ENCODE peak calls at places on chromosomes 5 and 9, in ten cellular contexts. B is NCI-H524; R is hypothalamus; P is NCI-H774; U is GM23248; V is stimulated activated CD8-positive, alpha-beta memory T cell treated with anti-CD3 and anti-CD28 coated beads, Interleukin-12 subunit alpha, Interleukin-12 subunit beta, amount 100 ng/mL, for 4 hours; Q is AG04450; D is A549; S is activated CD8-positive, alpha-beta memory T cell treated with anti-CD3 and anti-CD28 coated beads for 48 hours; M is A172. X is an unnamed sample.

GRCh38 chr9:108671156-108671555 is 184.6 kb downstream of the ACTL7B start:
- DNase-seq in R (no peak), B (peak), P (no peak), D (peak), Q (no peak), U (peak), V (no peak), M (peak), S (no peak), X (peak)

GRCh38 chr9:124295097-124295794 is 37.5 kb downstream of the NEK6 start:
- DNase-seq in Q (no peak), M (no peak), S (no peak), U (no peak), B (no peak), D (no peak), R (no peak), P (no peak), V (no peak), X (no peak)

GRCh38 chr5:107514305-107514704 is 156.4 kb downstream of the EFNA5 start:
- DNase-seq in M (peak), P (no peak), B (no peak), U (no peak), V (no peak), Q (no peak), R (no peak), D (no peak), S (no peak), X (peak)

GRCh38 chr5:173663810-173664526 is 47.5 kb upstream of the BOD1 start:
- DNase-seq in Q (no peak), D (peak), U (peak), B (peak), S (no peak), V (no peak), M (no peak), P (no peak), R (no peak), X (no peak)

GRCh38 chr5:37165761-37166160 is 83.4 kb downstream of the CPLANE1 start:
- DNase-seq in D (no peak), S (no peak), Q (no peak), U (no peak), V (no peak), R (no peak), M (no peak), B (no peak), P (no peak), X (no peak)

GRCh38 chr5:138632900-138633489 is 57.8 kb upstream of the HSPA9 start:
- DNase-seq in V (no peak), P (peak), S (no peak), U (peak), Q (peak), M (peak), B (peak), D (peak), R (no peak), X (peak)

GRCh38 chr9:99824378-99825157 is 2.9 kb downstream of the NR4A3 start:
- DNase-seq in M (no peak), S (peak), D (no peak), P (no peak), U (peak), Q (no peak), V (peak), B (peak), R (no peak), X (no peak)

GRCh38 chr5:162683280-162683679 is 615.7 kb downstream of the GABRG2 start:
- DNase-seq in Q (no peak), V (no peak), S (no peak), R (no peak), B (no peak), M (peak), D (peak), U (no peak), P (no peak), X (no peak)

GRCh38 chr5:77638763-77639451 is 394 bp upstream of the OTP start:
- DNase-seq in U (peak), P (no peak), R (no peak), M (no peak), V (no peak), D (peak), S (no peak), Q (no peak), B (peak), X (no peak)

GRCh38 chr5:82812575-82812974 is 264.6 kb downstream of the TMEM167A start:
- DNase-seq in R (no peak), P (no peak), B (no peak), U (peak), S (no peak), Q (no peak), D (no peak), V (no peak), M (no peak), X (peak)

GRCh38 chr5:149130932-149131273 is 10.4 kb upstream of the ABLIM3 start:
- DNase-seq in U (no peak), V (no peak), D (no peak), M (no peak), Q (no peak), S (no peak), P (no peak), B (no peak), R (no peak), X (no peak)

GRCh38 chr5:173371400-173371799 is 43.2 kb upstream of the STC2 start:
- DNase-seq in B (no peak), V (no peak), D (no peak), P (no peak), U (no peak), Q (no peak), R (no peak), M (no peak), S (no peak), X (no peak)

GRCh38 chr5:36457511-36458260 is 148.7 kb upstream of the SLC1A3 start:
- DNase-seq in U (no peak), R (no peak), V (no peak), P (no peak), B (no peak), S (no peak), M (peak), D (no peak), Q (no peak), X (peak)